ENCODE peak calls at places on chromosomes 7 and 10, in seven cellular contexts. O, M, K, A, Y, Z and R are unnamed samples.

GRCh38 chr7:2151801-2152612 is 80.7 kb downstream of the MAD1L1 start:
- DNase-seq in O (no peak), M (peak; percentile 6), K (no peak), A (peak; percentile 16), Y (no peak), Z (no peak), R (peak; percentile 27)

GRCh38 chr10:124446830-124447740 is 2.8 kb downstream of the NKX1-2 start:
- DNase-seq in O (no peak), M (no peak), K (no peak), A (no peak), Y (no peak), Z (no peak), R (no peak)

GRCh38 chr10:100654835-100655759 is 90.3 kb upstream of the PAX2 start:
- DNase-seq in O (peak; percentile 34), M (no peak), K (no peak), A (no peak), Y (no peak), Z (no peak), R (no peak)

GRCh38 chr10:31697271-31698168 is 231.1 kb downstream of the ARHGAP12 start:
- DNase-seq in O (no peak), M (peak; percentile 90), K (peak; percentile 93), A (peak; percentile 76), Y (no peak), Z (peak; percentile 50), R (peak; percentile 78)

GRCh38 chr7:2573747-2574146 is 15.0 kb downstream of the IQCE start:
- DNase-seq in O (no peak), M (no peak), K (no peak), A (no peak), Y (no peak), Z (no peak), R (no peak)

GRCh38 chr10:72928798-72929197 is 25.8 kb downstream of the PLA2G12B start:
- DNase-seq in O (no peak), M (no peak), K (no peak), A (no peak), Y (no peak), Z (no peak), R (no peak)

GRCh38 chr10:46096426-46096825 is 50.4 kb upstream of the MSMB start:
- DNase-seq in O (no peak), M (no peak), K (peak; percentile 46), A (no peak), Y (no peak), Z (no peak), R (no peak)

GRCh38 chr7:47584128-47584865 is 2.4 kb upstream of the TNS3 start:
- DNase-seq in O (no peak), M (no peak), K (peak; percentile 76), A (no peak), Y (no peak), Z (no peak), R (no peak)

GRCh38 chr7:29896685-29897411 is 90.5 kb downstream of the WIPF3 start:
- DNase-seq in O (no peak), M (no peak), K (no peak), A (no peak), Y (no peak), Z (no peak), R (no peak)

GRCh38 chr10:25575343-25575742 is 358.7 kb upstream of the MYO3A start:
- DNase-seq in O (no peak), M (no peak), K (no peak), A (no peak), Y (no peak), Z (no peak), R (no peak)

GRCh38 chr7:109945820-109946518 is 1145.0 kb upstream of the LRRN3 start:
- DNase-seq in O (no peak), M (no peak), K (no peak), A (no peak), Y (no peak), Z (no peak), R (no peak)

GRCh38 chr7:139396323-139396951 is 36.7 kb downstream of the LUC7L2 start:
- DNase-seq in O (no peak), M (no peak), K (no peak), A (no peak), Y (no peak), Z (no peak), R (no peak)

GRCh38 chr7:37100735-37101331 is 347.8 kb downstream of the ELMO1 start:
- DNase-seq in O (peak; percentile 82), M (no peak), K (no peak), A (no peak), Y (no peak), Z (no peak), R (no peak)

DNA sequence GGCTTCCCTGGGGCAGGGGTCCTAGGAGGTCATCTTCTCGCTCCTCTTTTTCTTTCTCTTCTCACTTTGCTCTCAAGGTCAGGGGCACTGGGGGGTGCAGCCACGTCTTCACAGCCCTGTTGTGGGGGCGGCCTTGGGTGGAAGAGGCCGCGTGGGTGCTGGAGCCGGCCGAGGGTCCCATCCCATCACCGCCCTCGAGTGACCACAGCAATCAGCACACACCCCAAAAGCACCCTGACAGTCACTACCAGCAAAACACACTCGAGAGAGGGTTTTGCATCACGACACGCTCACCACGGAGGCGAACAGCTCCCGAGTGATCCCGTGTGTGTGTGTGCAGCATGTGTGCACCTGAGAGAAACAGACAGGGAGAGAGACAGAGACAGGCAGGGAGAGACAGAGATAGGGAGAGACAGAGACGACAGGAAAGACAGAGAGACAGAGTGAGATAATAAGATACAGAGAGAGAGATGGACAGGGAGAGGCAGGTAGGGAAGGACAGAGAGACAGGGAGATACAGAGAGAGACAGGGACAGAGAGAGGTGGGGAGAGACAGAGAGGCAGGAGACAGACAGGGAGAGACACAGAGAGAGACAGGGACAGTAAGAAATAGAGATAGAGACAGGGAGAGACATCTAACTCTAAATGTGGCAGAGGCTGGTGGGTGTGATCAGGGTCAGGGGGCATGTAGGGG is 100.9 kb downstream of the WDR37 start:
- DNase-seq in O (no peak), M (no peak), K (peak; percentile 49), A (no peak), Y (no peak), Z (no peak), R (no peak)
- H3K4me3 ChIP-seq in O (no peak overlapping the region), M (no peak overlapping the region), K (no peak overlapping the region), A (no peak overlapping the region), Y (no peak overlapping the region), Z (no peak overlapping the region), R (no peak overlapping the region)

GRCh38 chr10:6564367-6564766 is 15.7 kb downstream of the PRKCQ start:
- DNase-seq in O (no peak), M (no peak), K (no peak), A (no peak), Y (no peak), Z (no peak), R (no peak)

GRCh38 chr10:6561552-6561951 is 18.5 kb downstream of the PRKCQ start:
- DNase-seq in O (no peak), M (no peak), K (no peak), A (no peak), Y (no peak), Z (no peak), R (no peak)

GRCh38 chr10:6563075-6563474 is 17.0 kb downstream of the PRKCQ start:
- DNase-seq in O (no peak), M (no peak), K (no peak), A (no peak), Y (no peak), Z (no peak), R (no peak)

GRCh38 chr10:6563720-6564119 is 16.4 kb downstream of the PRKCQ start:
- DNase-seq in O (no peak), M (no peak), K (no peak), A (no peak), Y (no peak), Z (no peak), R (no peak)

DNA sequence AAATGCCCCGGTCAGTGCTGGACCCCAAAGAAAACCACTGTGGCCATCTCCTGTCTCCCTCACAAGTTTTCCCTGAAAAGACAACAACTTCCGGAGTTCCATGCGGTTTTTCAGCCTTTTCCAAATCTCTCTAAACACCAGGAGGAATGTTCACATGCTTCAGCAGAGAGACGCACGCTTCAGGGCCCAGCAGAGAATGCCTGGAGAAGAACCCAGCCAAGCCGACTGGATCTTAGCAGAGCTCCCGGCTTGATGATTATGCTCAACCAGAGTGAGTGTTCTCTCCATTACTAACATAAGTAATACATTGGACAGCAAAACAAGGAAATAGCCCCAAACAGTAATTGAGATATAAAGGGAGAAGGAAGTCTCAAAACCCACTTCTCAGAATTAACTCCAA is 17.9 kb downstream of the PRKCQ start:
- DNase-seq in O (no peak), M (no peak), K (no peak), A (no peak), Y (no peak), Z (no peak), R (no peak)
- H3K27ac ChIP-seq in O (no peak overlapping the region), M (peak overlapping the region; percentile 58), K (no peak overlapping the region), A (no peak overlapping the region), Y (no peak overlapping the region), Z (no peak overlapping the region), R (no peak overlapping the region)

GRCh38 chr7:44486693-44487092 is 3.8 kb downstream of the NUDCD3 start:
- DNase-seq in O (no peak), M (no peak), K (no peak), A (no peak), Y (no peak), Z (no peak), R (no peak)
- TF ChIP-seq CTCF in O (no peak), M (peak; percentile 4), K (no peak), A (no peak), Y (no peak), Z (no peak), R (no peak)

DNA sequence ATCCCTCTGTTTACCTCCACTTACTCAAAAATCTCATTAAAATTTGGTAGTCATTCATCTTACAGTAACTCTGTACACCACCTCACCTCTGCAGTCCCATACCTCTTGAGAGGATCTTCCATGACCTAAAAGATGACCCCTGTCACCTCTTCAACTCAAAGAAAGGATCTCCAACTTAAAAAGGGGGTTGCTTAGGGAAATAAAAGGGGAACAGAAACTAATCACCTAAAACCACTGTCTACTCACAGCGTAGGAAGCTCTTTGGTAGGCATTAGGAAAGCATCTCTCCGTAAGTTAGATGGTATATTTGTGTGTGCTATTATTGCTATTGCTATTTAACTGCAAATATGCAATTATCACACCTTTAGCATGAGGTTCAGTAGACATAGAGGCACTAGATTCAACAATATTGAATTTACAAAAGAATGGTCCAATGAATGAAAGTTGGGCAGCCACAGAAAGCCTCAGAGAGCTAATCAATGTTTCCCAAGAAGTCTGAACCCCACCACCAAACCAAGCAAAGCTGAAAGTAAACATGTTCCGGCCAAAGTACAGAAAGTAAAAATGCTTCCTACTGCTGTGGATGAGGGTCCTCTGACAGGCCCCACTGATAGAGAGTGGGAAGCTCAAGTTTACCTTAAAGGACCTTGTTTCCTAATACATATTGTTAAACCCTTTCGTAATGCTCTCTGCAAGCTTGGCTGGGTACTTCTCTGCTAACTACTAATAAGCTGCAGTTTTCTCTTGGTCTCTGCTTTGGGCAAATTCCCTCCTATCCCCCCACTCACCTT is 105.8 kb downstream of the GRM8 start:
- DNase-seq in O (no peak), M (no peak), K (no peak), A (no peak), Y (no peak), Z (no peak), R (no peak)
- H3K4me3 ChIP-seq in O (no peak overlapping the region), M (no peak overlapping the region), K (no peak overlapping the region), A (no peak overlapping the region), Y (no peak overlapping the region), Z (no peak overlapping the region), R (no peak overlapping the region)